ENCODE peak calls at places on chromosomes 3 and 15, in six cellular contexts. H is fibroblast of mammary gland, B is psoas muscle, X is colonic mucosa, J is cardiac muscle cell, S is mucosa of descending colon. T is an unnamed sample.

GRCh38 chr3:5750874-5751273 is 563.4 kb downstream of the EDEM1 start:
- DNase-seq in H (no peak), J (no peak), S (no peak), X (no peak), B (no peak), T (no peak)

GRCh38 chr3:15601046-15601398 is 347 bp downstream of the HACL1 start:
- DNase-seq in B (no peak), X (no peak), J (no peak), H (no peak), S (no peak), T (no peak)

GRCh38 chr3:114887806-114888205 is 259.3 kb downstream of the ZBTB20 start:
- DNase-seq in X (no peak), S (no peak), J (no peak), B (no peak), H (peak), T (no peak)

GRCh38 chr3:66363133-66363532 is 137.7 kb downstream of the LRIG1 start:
- DNase-seq in H (no peak), J (no peak), S (no peak), X (no peak), B (no peak), T (no peak)

GRCh38 chr3:42764115-42764514 is 8.9 kb downstream of the CCDC13 start:
- DNase-seq in B (no peak), H (no peak), S (no peak), X (peak), J (no peak), T (no peak)

GRCh38 chr3:41652931-41653330 is 309.0 kb downstream of the ULK4 start:
- DNase-seq in J (no peak), H (no peak), S (no peak), B (no peak), X (no peak), T (no peak)

GRCh38 chr3:159260049-159260662 is 458.3 kb downstream of the MFSD1 start:
- DNase-seq in S (no peak), H (peak), B (no peak), X (peak), J (peak), T (peak)

GRCh38 chr3:28575748-28576589 is 227.3 kb upstream of the AZI2 start:
- DNase-seq in J (peak), B (peak), X (no peak), H (no peak), S (no peak), T (peak)

GRCh38 chr15:81054236-81054635 is 53.5 kb downstream of the TLNRD1 start:
- DNase-seq in J (no peak), B (no peak), S (no peak), X (no peak), H (peak), T (peak)

GRCh38 chr15:38406451-38406850 is 47.5 kb upstream of the FAM98B start:
- DNase-seq in X (no peak), H (peak), J (no peak), S (no peak), B (no peak), T (no peak)

GRCh38 chr3:158775801-158776399 is 26.0 kb upstream of the MFSD1 start:
- DNase-seq in J (peak), H (no peak), S (no peak), X (no peak), B (no peak), T (no peak)

GRCh38 chr3:45793482-45794176 is 2.7 kb downstream of the SLC6A20 start:
- DNase-seq in B (no peak), J (no peak), X (no peak), H (no peak), S (no peak), T (no peak)

GRCh38 chr15:37125143-37125542 is 24.8 kb upstream of the MEIS2 start:
- DNase-seq in H (peak), S (no peak), X (no peak), B (no peak), J (no peak), T (peak)

GRCh38 chr3:127525373-127525772 is 65.2 kb downstream of the TPRA1 start:
- DNase-seq in H (peak), S (no peak), B (no peak), J (no peak), X (no peak), T (peak)

GRCh38 chr3:71905426-71905825 is 120.5 kb upstream of the PROK2 start:
- DNase-seq in S (no peak), X (no peak), B (no peak), J (no peak), H (no peak), T (no peak)

GRCh38 chr15:90266061-90266431 is 574 bp downstream of the NGRN start:
- DNase-seq in J (peak), X (peak), B (peak), H (peak), S (peak), T (peak)

GRCh38 chr3:148315756-148316155 is 381.9 kb upstream of the AGTR1 start:
- DNase-seq in B (no peak), S (no peak), H (peak), X (no peak), J (no peak), T (no peak)

GRCh38 chr3:12758025-12758830 is 831 bp downstream of the TMEM40 start:
- DNase-seq in J (peak), B (peak), S (no peak), H (peak), X (no peak), T (peak)

GRCh38 chr3:10377148-10377725 is 56.3 kb upstream of the SEC13 start:
- DNase-seq in X (no peak), H (no peak), B (peak), S (no peak), J (peak), T (no peak)

GRCh38 chr3:194838236-194838635 is 152.6 kb downstream of the FAM43A start:
- DNase-seq in S (no peak), B (no peak), X (no peak), H (no peak), J (no peak), T (no peak)

GRCh38 chr3:170690133-170690981 is 104.5 kb upstream of the SLC7A14 start:
- DNase-seq in B (peak), J (peak), S (peak), H (peak), X (peak), T (peak)

GRCh38 chr3:37324752-37325407 is 150.5 kb upstream of the LRRFIP2 start:
- DNase-seq in H (peak), J (no peak), B (no peak), S (no peak), X (no peak), T (peak)

GRCh38 chr3:38579551-38580449 is 69.7 kb downstream of the SCN5A start:
- DNase-seq in H (peak), S (no peak), X (no peak), J (peak), B (no peak), T (no peak)

GRCh38 chr15:65666257-65666656 is 44.5 kb downstream of the SLC24A1 start:
- DNase-seq in X (no peak), S (no peak), B (no peak), J (no peak), H (peak), T (peak)

GRCh38 chr15:94070341-94071275 is 160.8 kb upstream of the MCTP2 start:
- DNase-seq in B (no peak), J (no peak), H (no peak), X (peak), S (peak), T (no peak)

GRCh38 chr15:37133619-37134018 is 33.3 kb upstream of the MEIS2 start:
- DNase-seq in X (no peak), H (peak), S (no peak), J (no peak), B (no peak), T (peak)

GRCh38 chr3:105956311-105956710 is 87.5 kb upstream of the CBLB start:
- DNase-seq in X (no peak), H (no peak), B (no peak), S (no peak), J (no peak), T (no peak)

GRCh38 chr3:188557230-188557629 is 403.3 kb downstream of the LPP start:
- DNase-seq in B (no peak), J (no peak), X (no peak), H (no peak), S (no peak), T (no peak)

GRCh38 chr3:42666022-42666421 is 12.5 kb downstream of the ZBTB47 start:
- DNase-seq in B (no peak), J (no peak), H (no peak), X (no peak), S (no peak), T (no peak)

GRCh38 chr3:141266186-141266585 is 34.6 kb downstream of the PXYLP1 start:
- DNase-seq in X (no peak), H (no peak), J (no peak), B (no peak), S (no peak), T (no peak)

GRCh38 chr3:170740726-170741591 is 129.0 kb downstream of the RPL22L1 start:
- DNase-seq in B (peak), H (peak), S (no peak), X (peak), J (no peak), T (peak)

GRCh38 chr3:46708401-46709146 is 7.4 kb downstream of the TMIE start:
- DNase-seq in J (no peak), S (no peak), X (no peak), B (no peak), H (no peak), T (no peak)

GRCh38 chr15:42558739-42559138 is 10.1 kb downstream of the HAUS2 start:
- DNase-seq in J (no peak), B (no peak), S (no peak), H (no peak), X (no peak), T (no peak)

GRCh38 chr15:79340315-79340602 is 29.3 kb downstream of the TMED3 start:
- DNase-seq in S (no peak), H (no peak), X (no peak), J (no peak), B (no peak), T (no peak)

GRCh38 chr15:78429477-78429876 is 8.5 kb upstream of the IREB2 start:
- DNase-seq in S (no peak), H (no peak), X (no peak), J (no peak), B (no peak), T (no peak)

GRCh38 chr15:40930430-40931299 is 1.5 kb downstream of the DLL4 start:
- DNase-seq in J (peak), X (peak), S (peak), B (peak), H (no peak), T (peak)

GRCh38 chr15:37362414-37362813 is 262.1 kb upstream of the MEIS2 start:
- DNase-seq in S (no peak), J (no peak), H (no peak), X (no peak), B (no peak), T (no peak)

GRCh38 chr3:187744169-187745151 is 808 bp downstream of the BCL6 start:
- DNase-seq in H (peak), B (peak), S (peak), X (peak), J (peak), T (peak)

GRCh38 chr3:98705694-98706093 is 57.4 kb upstream of the ST3GAL6 start:
- DNase-seq in J (no peak), X (no peak), H (peak), B (no peak), S (no peak), T (peak)
- TF ChIP-seq CTCF in J (peak), X (no peak), H (peak), B (no peak), S (no peak), T (peak)

GRCh38 chr15:73923156-73923487 is 3.1 kb upstream of the LOXL1 start:
- DNase-seq in H (no peak), X (no peak), S (no peak), J (no peak), B (no peak), T (no peak)

GRCh38 chr15:73921257-73921890 is 4.9 kb upstream of the LOXL1 start:
- DNase-seq in H (no peak), S (no peak), J (no peak), B (no peak), X (no peak), T (no peak)

GRCh38 chr15:73924258-73924921 is 1.9 kb upstream of the LOXL1 start:
- DNase-seq in H (peak), J (no peak), B (peak), X (no peak), S (no peak), T (peak)

GRCh38 chr15:73922186-73923151 is 3.8 kb upstream of the LOXL1 start:
- DNase-seq in H (peak), B (no peak), X (no peak), S (no peak), J (peak), T (peak)

GRCh38 chr15:73923488-73924164 is 2.6 kb upstream of the LOXL1 start:
- DNase-seq in S (no peak), J (no peak), B (no peak), H (no peak), X (no peak), T (no peak)
- H3K4me3 ChIP-seq in S (no peak), J (no peak), B (no peak), H (no peak), X (no peak), T (no peak)

DNA sequence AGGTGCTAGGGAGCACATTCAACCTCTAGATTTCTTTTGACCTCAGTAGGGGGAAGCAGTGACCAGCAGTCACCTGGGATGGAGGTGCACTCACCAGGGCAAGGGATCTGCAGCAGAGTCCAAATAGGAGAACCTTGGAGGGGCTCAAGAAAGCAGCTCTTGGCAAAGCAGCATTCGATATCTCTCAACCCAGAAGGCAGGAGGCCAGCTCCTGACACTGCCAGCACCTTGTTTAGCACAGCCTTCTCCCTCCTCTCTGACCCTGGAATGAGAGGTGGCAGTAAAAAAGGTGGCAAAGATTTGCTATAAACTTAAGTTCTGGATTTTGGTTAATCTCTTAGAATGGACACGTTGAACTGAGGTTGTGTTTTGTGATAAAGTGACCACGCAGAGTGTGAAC is 107.9 kb downstream of the AQP9 start:
- DNase-seq in X (no peak), B (no peak), S (no peak), H (no peak), J (no peak), T (no peak)
- TF ChIP-seq CTCF in X (no peak), B (no peak), S (no peak), H (no peak), J (no peak), T (no peak)

DNA sequence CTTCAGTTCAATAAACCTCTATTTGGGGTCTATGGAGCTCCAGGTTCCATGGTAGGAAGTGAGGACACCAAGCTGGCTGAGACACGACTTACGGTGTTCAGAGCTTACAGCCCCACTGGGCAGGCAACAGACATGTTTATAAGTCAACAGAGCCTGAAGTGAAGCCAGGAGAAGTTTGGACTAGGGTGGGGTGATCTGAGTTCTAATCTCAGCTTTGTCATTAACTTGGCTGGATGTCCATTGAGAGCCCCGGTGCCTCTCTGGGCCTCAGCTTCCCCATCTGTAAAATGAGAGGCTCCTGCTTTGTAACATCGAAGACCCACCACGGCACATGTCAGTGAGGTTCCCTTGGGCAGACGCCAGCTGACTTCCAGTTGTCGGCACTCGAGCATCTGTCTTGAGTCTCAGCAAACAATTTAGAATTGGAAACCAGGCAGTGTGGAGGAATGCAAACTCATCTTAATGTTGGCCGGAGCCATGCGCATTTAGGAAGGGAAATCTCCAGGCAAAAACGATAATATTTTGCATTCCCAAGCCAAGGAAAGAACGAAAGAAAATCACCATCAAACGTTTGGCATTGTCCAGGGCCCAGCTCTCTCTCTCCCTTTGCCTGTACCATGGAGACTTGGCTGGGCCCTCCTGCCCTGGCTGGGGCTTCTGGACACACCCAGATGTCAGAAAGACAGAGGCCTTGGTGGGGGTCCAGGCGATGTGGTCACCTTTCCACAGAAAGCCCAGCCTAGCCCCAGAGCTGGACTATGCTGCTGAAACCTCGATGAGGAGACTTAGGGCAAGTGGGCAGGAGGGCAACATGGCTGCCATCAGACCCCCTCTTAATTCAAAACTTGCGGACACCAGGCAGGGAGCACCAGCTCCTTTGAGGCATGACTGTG is 18.4 kb downstream of the ITGA11 start:
- DNase-seq in J (no peak), B (peak), H (no peak), S (no peak), X (peak), T (no peak)
- H3K4me3 ChIP-seq in J (no peak), B (no peak), H (no peak), S (no peak), X (no peak), T (no peak)

DNA sequence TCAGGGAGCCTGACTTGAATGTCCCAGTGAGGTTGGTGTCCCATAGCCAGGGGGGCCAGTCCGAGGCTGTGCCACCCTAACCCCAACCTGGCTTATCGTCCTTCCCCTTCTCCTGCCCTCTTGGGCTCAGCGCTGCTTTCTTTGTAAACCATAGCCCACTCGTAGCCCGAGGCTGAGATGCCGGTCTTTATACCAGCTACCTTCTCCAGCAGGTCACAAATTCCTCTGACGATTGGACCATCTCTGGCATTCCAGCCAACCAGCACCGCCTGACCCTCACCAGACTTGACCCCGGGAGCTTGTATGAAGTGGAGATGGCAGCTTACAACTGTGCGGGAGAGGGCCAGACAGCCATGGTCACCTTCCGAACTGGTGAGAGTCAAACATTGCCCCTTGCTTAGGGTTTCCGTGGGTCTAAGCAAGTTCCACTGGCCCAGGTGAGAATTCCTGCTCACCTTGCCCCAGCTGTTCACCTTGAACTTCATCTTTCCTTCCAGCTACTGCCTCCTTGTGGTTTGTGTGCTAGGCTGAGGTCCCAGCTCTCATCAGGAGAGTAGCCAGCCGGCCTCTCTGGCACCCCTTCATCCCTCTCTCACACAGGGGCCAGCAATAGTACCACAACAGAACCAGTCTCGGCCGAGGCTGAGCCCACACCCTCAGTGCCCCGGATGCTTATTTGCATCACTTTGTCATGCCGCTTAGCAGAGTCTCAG is 66.7 kb downstream of the BOC start:
- DNase-seq in B (no peak), H (no peak), X (no peak), J (no peak), S (no peak), T (no peak)
- TF ChIP-seq CTCF in B (no peak), H (peak), X (no peak), J (no peak), S (no peak), T (peak)

DNA sequence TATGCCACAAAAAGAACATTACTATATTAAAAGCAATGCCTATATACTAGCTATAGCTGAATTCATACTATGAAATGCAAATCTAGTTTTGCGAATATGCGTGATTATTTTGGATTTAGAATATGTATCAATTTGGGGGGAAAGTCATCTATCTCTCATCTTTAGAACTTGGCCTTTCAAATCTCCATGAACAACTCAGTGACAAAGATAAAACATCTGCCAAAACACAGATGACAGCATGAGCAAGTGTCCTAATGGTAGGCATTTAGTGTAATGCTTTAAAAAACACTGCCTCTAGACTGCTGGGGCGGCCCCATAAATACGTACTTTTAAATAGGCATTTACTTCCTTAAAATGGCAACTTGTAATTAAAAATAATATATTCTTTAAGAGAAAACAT is 2.7 kb downstream of the CD47 start:
- DNase-seq in H (no peak), B (no peak), J (no peak), S (no peak), X (no peak), T (no peak)
- H3K4me3 ChIP-seq in H (no peak), B (peak), J (no peak), S (no peak), X (no peak), T (peak)

GRCh38 chr3:16820485-16820884 is 64.3 kb upstream of the PLCL2 start:
- DNase-seq in B (no peak), H (no peak), X (no peak), J (no peak), S (no peak), T (no peak)
- TF ChIP-seq CTCF in B (no peak), H (no peak), X (no peak), J (no peak), S (no peak), T (no peak)

GRCh38 chr3:123028233-123028828 is 768 bp upstream of the SEMA5B start:
- DNase-seq in J (peak), H (peak), S (no peak), X (peak), B (peak), T (peak)
- H3K4me3 ChIP-seq in J (peak), H (peak), S (no peak), X (peak), B (peak), T (peak)